ENCODE peak calls at places on chromosome 21, in nine cellular contexts. U is activated CD4-positive, alpha-beta T cell treated with anti-CD3 and anti-CD28 coated beads, Interleukin-2, amount 10 ng/mL, durations not matched to agents 7 days and 5 days; B is amygdala; C is T-cell; T is GM12865; L is CD4-positive, alpha-beta T cell; E is D341Med; W is fibroblast of lung; A is thoracic aorta. Y is an unnamed sample.

GRCh38 chr21:44395260-44395659 is 41.8 kb downstream of the TRPM2 start:
- DNase-seq in U (no peak), B (no peak), C (no peak), T (no peak), L (no peak), E (peak), W (no peak), A (no peak), Y (no peak)

GRCh38 chr21:42833859-42834729 is 45.2 kb downstream of the WDR4 start:
- DNase-seq in U (no peak), B (no peak), C (no peak), T (no peak), L (no peak), E (peak), W (no peak), A (no peak), Y (no peak)

GRCh38 chr21:15744926-15745325 is 15.1 kb downstream of the USP25 start:
- DNase-seq in U (no peak), B (no peak), C (no peak), T (no peak), L (no peak), E (no peak), W (no peak), A (no peak), Y (no peak)

GRCh38 chr21:26469789-26470188 is 103.3 kb downstream of the CYYR1 start:
- DNase-seq in U (no peak), B (peak), C (no peak), T (no peak), L (no peak), E (no peak), W (peak), A (no peak), Y (no peak)

GRCh38 chr21:37146320-37147225 is 73.5 kb downstream of the TTC3 start:
- DNase-seq in U (no peak), B (no peak), C (no peak), T (peak), L (no peak), E (peak), W (no peak), A (no peak), Y (no peak)

GRCh38 chr21:42705746-42706374 is 52.4 kb downstream of the PDE9A start:
- DNase-seq in U (no peak), B (no peak), C (no peak), T (no peak), L (no peak), E (no peak), W (no peak), A (no peak), Y (no peak)

GRCh38 chr21:45507888-45508508 is 34.2 kb downstream of the SLC19A1 start:
- DNase-seq in U (no peak), B (no peak), C (no peak), T (no peak), L (no peak), E (no peak), W (no peak), A (no peak), Y (no peak)

GRCh38 chr21:26423506-26423905 is 149.6 kb downstream of the CYYR1 start:
- DNase-seq in U (no peak), B (no peak), C (no peak), T (no peak), L (no peak), E (no peak), W (no peak), A (no peak), Y (no peak)

GRCh38 chr21:27582946-27583270 is 616.0 kb upstream of the ADAMTS5 start:
- DNase-seq in U (no peak), B (no peak), C (no peak), T (no peak), L (no peak), E (no peak), W (no peak), A (no peak), Y (no peak)

GRCh38 chr21:41888749-41889376 is 9.7 kb upstream of the PRDM15 start:
- DNase-seq in U (no peak), B (no peak), C (no peak), T (no peak), L (no peak), E (no peak), W (no peak), A (no peak), Y (no peak)

GRCh38 chr21:37207441-37208009 is 59.6 kb downstream of the VPS26C start:
- DNase-seq in U (peak), B (peak), C (no peak), T (peak), L (no peak), E (no peak), W (peak), A (no peak), Y (peak)